ENCODE peak calls at places on chromosome 12, in seven cellular contexts. C is AG04450, P is lower leg skin, N is adrenal gland, O is glutamatergic neuron, B is HCT116, V is AG09319. K is an unnamed sample.

GRCh38 chr12:94980577-94980976 is 22.9 kb downstream of the NDUFA12 start:
- DNase-seq in O (no peak), P (no peak), N (no peak), V (no peak), C (no peak), B (no peak), K (no peak)

GRCh38 chr12:64400041-64400440 is 4.2 kb upstream of the XPOT start:
- DNase-seq in B (no peak), V (no peak), C (peak), O (no peak), P (no peak), N (peak), K (no peak)

GRCh38 chr12:106098691-106099200 is 40.0 kb downstream of the NUAK1 start:
- DNase-seq in O (no peak), N (no peak), P (no peak), V (no peak), C (no peak), B (no peak), K (no peak)

GRCh38 chr12:109126781-109127180 is 10.4 kb downstream of the ACACB start:
- DNase-seq in P (no peak), N (no peak), C (no peak), O (no peak), V (no peak), B (no peak), K (no peak)

GRCh38 chr12:65663648-65664047 is 160.6 kb upstream of the HMGA2 start:
- DNase-seq in B (no peak), N (no peak), V (no peak), C (no peak), P (no peak), O (no peak), K (no peak)

GRCh38 chr12:43964022-43964421 is 128.1 kb downstream of the TMEM117 start:
- DNase-seq in V (no peak), N (no peak), P (no peak), C (no peak), B (no peak), O (no peak), K (no peak)

GRCh38 chr12:66061557-66062279 is 68.8 kb downstream of the LLPH start:
- DNase-seq in B (no peak), C (no peak), V (no peak), O (no peak), N (no peak), P (no peak), K (no peak)

GRCh38 chr12:124864326-124864752 is 675 bp upstream of the SCARB1 start:
- DNase-seq in B (no peak), P (no peak), O (no peak), C (no peak), V (no peak), N (no peak), K (no peak)

GRCh38 chr12:51866762-51867161 is 18.2 kb upstream of the FIGNL2 start:
- DNase-seq in B (no peak), N (no peak), P (no peak), O (no peak), C (no peak), V (no peak), K (no peak)

GRCh38 chr12:17148706-17149105 is 542.7 kb upstream of the LMO3 start:
- DNase-seq in V (no peak), N (no peak), B (no peak), P (no peak), O (no peak), C (no peak), K (no peak)
- TF ChIP-seq CTCF in V (no peak), N (no peak), B (no peak), P (no peak), O (no peak), C (no peak), K (no peak)

DNA sequence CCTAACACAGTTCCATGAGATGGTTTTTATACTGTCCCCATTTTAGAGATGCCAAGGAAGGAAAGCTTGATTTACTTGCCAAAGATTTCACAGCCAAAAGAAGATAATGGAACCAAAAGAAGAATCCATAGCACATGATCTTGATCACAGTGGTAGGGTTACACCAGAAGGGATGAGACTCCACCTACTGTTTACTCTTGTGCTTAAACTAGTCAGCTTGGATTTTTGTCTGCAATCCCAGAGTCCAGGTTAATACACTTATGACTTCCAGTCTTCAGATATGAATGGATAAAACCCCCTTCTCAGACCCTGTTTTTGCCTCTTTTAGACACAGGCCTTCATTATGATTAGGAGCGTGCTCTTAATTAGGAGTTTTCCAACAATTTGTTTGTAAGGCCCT is 454.2 kb downstream of the AEBP2 start:
- DNase-seq in V (no peak), N (no peak), P (no peak), O (no peak), B (peak), C (peak), K (no peak)
- TF ChIP-seq CTCF in V (peak), N (no peak), P (no peak), O (no peak), B (peak), C (peak), K (peak)

DNA sequence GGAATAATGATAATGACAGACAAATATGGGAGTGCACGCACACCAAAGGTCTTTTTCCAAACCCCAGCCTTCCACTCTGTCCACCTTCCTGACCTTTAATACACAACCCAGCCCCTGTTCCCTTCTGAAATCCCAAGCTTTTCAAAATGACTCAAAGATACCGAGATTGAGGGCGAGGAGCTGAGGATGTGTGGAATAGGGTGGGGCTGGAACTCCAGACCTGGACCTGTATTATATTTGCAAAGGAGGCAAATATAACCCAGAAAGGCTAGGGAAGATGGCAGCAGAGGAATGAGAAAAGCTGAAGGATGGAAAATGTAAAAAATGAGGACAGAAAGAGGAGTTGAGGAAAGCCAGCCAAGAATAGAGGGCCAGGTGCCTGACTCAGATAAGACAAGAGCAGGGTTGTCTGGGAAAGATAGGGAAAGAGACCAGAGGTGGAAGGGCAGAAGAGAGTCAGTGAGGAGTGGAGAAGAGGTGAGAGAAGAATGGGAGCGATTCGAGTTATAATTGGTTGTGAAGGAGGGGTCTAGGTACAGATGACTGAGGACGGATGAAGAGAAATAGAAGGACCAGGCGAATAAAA is 1.0 kb upstream of the PTMS start:
- DNase-seq in P (no peak), B (no peak), N (no peak), O (no peak), V (no peak), C (no peak), K (peak)
- TF ChIP-seq CTCF in P (no peak), B (no peak), N (no peak), O (no peak), V (no peak), C (no peak), K (no peak)

DNA sequence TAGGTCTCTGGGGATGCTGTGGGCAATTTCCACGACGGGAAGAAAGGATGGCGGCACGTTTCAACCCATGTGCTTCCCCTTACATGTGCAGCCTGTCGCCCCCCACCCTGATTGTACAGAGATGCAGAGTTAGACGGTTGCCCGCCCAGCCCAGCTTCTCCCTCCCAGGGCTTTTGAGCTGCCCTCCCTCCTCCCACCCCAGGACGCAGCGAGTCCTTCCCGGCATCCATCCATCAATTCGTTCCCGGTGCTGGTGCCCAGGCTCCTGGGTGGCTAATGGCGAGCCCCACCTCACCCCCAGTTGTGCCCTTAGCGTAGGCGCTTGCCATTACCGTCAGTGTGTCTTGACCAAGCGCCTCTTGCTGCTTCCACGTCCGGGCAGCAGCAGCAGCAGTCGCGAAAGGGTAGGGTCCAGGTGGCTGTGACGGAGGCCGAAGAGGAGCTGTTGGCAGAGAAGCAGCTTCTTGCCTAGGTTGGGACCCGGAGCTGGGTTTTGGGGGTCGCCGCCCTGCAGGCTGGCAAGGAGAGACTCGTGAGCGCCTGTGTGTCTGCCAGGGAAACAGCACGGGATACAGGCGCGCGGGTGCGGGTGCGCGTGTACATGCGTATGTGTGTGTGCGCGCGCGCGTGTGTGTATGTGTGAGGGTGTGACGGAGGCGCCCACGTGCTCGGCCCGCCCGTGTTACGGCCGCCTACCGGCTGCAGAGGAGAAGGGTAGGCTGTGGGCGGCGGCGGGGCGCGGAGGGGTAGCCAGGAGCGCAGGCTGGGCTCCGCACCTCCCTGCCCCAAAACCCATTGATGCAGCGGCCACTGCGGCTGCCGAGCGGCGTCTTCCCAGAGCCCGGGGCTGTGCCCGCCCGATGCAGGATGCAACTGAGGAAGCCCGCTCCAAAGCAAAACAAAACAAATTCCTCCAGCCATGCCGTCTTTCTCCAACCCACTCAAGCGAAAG is at the start of gene SLC6A15:
- DNase-seq in B (no peak), V (peak), P (peak), N (peak), O (peak), C (no peak), K (no peak)
- TF ChIP-seq CTCF in B (no peak), V (peak), P (no peak), N (no peak), O (peak), C (peak), K (peak)

GRCh38 chr12:13044002-13044858 is at the start of gene FAM234B:
- DNase-seq in B (peak), V (no peak), N (peak), O (peak), P (peak), C (no peak), K (peak)
- TF ChIP-seq CTCF in B (no peak), V (peak), N (no peak), O (no peak), P (no peak), C (peak), K (peak)

DNA sequence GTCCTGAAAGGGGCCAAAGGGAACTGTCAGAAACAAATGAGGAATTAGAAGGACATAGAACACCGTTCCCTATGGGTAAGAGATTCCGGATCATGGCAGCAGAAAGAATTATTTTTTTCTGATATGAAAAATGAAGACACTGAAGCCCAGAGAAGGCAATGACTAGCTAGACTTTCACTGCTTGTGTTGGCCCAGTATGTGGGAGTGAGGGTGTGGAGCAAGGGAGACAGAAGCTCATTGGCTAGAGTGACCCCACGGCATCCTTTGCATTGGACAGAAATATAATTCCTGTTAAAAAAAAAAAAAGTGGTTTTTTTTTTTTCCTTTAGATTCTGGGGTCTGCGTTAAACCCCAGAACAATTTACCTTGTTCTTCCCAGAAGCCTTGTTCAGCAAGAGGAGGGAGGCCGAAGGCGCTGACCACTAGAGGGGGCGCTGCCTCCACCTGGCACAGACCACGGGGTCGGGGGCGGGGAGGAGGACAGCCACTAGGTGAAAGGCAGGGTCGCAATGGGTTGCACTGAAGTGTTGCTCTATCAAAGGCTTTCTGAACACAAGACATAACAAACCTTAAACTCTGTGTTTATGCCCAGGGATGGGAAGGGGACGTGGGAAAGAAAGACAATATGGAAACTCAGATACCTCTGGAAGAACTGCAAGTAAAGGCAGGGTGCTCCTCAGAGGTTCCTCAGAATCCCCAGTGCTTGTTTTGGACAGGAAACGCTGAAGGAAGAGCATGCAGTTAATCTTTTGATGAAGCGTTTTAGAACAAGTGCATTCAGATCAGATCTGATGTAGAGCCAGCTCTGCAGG is 156.8 kb downstream of the KCNA5 start:
- DNase-seq in V (no peak), N (peak), O (peak), C (no peak), B (peak), P (peak), K (peak)
- TF ChIP-seq CTCF in V (peak), N (peak), O (peak), C (peak), B (peak), P (no peak), K (peak)

GRCh38 chr12:58105225-58106119 is 164.1 kb downstream of the ATP23 start:
- DNase-seq in C (no peak), O (no peak), P (no peak), B (no peak), N (no peak), V (no peak), K (no peak)
- TF ChIP-seq CTCF in C (peak), O (no peak), P (no peak), B (no peak), N (no peak), V (peak), K (no peak)

DNA sequence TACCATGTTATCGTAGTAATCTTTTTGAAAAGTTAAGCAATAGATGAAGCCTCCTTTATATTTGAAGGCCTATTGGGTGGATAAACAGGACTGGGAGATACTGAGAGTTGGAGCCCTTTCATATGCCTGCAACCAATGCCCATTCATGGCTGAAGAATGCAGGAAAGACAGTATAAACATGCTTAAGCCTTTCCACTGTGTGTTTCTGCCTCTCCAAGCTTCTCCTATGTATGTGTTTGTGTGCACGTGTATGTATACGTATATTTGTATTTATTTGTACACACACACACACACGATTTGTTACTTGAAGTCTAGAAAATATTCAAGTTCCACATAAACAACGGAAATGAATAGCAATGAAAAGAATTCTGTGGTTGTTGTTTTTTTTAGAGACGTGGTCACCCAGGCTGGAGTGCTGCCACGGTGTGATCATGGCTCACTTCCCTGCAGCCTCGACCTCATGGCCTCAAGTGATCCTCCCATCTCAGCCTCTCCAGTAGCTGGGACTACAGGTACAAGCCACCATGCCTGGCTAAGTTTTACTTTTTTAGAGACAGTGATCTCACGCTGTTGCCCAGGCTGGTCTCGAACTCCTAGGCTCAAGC is 1453.5 kb downstream of the AACS start:
- DNase-seq in B (no peak), C (no peak), N (no peak), V (no peak), O (no peak), P (no peak), K (no peak)
- TF ChIP-seq CTCF in B (no peak), C (no peak), N (no peak), V (no peak), O (no peak), P (no peak), K (no peak)

K was measured in D721Med.